ENCODE peak calls at places on chromosome 20, in six cellular contexts. L, J, Z, U, I and F are unnamed samples.

GRCh38 chr20:48007356-48007755 is 222.1 kb upstream of the SULF2 start:
- DNase-seq in I (no peak), Z (no peak), U (no peak), L (no peak), J (no peak), F (no peak)

GRCh38 chr20:8346898-8347297 is 214.8 kb downstream of the PLCB1 start:
- DNase-seq in L (no peak), U (no peak), Z (peak), I (no peak), J (no peak), F (no peak)

GRCh38 chr20:58128635-58129625 is 99.5 kb downstream of the ANKRD60 start:
- DNase-seq in I (no peak), U (no peak), J (no peak), L (no peak), Z (no peak), F (no peak)

GRCh38 chr20:16732506-16733152 is 2.8 kb downstream of the SNRPB2 start:
- DNase-seq in Z (no peak), I (no peak), L (no peak), J (no peak), U (no peak), F (peak)

GRCh38 chr20:58824843-58825242 is 25.9 kb downstream of the GNAS-AS1 start:
- DNase-seq in U (no peak), J (no peak), L (no peak), I (no peak), Z (no peak), F (no peak)

GRCh38 chr20:24770628-24771556 is 178.2 kb upstream of the CST7 start:
- DNase-seq in I (no peak), L (no peak), J (no peak), Z (no peak), U (no peak), F (no peak)

GRCh38 chr20:57400821-57401564 is 9.8 kb downstream of the RBM38 start:
- DNase-seq in L (no peak), J (peak), I (no peak), U (no peak), Z (no peak), F (no peak)

GRCh38 chr20:11012975-11013374 is 339.2 kb upstream of the JAG1 start:
- DNase-seq in Z (no peak), U (peak), I (no peak), L (no peak), J (no peak), F (no peak)

GRCh38 chr20:50381771-50382593 is 128.2 kb upstream of the PTPN1 start:
- DNase-seq in I (no peak), L (no peak), Z (peak), U (no peak), J (no peak), F (no peak)

GRCh38 chr20:23290761-23291574 is 59.6 kb upstream of the NXT1 start:
- DNase-seq in U (no peak), I (no peak), L (no peak), Z (no peak), J (no peak), F (no peak)

GRCh38 chr20:6075428-6076219 is 21.8 kb upstream of the LRRN4 start:
- DNase-seq in Z (no peak), U (no peak), I (no peak), J (peak), L (no peak), F (peak)

GRCh38 chr20:2002365-2002764 is 8.5 kb upstream of the PDYN start:
- DNase-seq in Z (no peak), J (no peak), L (no peak), I (no peak), U (no peak), F (no peak)

GRCh38 chr20:37560629-37561028 is 33.0 kb upstream of the BLCAP start:
- DNase-seq in J (no peak), L (no peak), I (no peak), U (no peak), Z (no peak), F (no peak)

GRCh38 chr20:46118481-46119020 is 437 bp downstream of the CD40 start:
- DNase-seq in J (peak), I (no peak), U (no peak), Z (peak), L (no peak), F (no peak)

GRCh38 chr20:38986663-38987062 is 24.5 kb downstream of the DHX35 start:
- DNase-seq in J (no peak), L (no peak), U (no peak), Z (no peak), I (no peak), F (no peak)

GRCh38 chr20:53739799-53740785 is 146.5 kb upstream of the ZNF217 start:
- DNase-seq in I (no peak), L (no peak), U (peak), Z (no peak), J (no peak), F (peak)

GRCh38 chr20:8854566-8854965 is 214.3 kb upstream of the PLCB4 start:
- DNase-seq in J (peak), L (no peak), U (peak), I (no peak), Z (peak), F (no peak)

GRCh38 chr20:3696745-3697587 is 15.2 kb upstream of the ADAM33 start:
- DNase-seq in J (no peak), U (no peak), Z (no peak), I (no peak), L (no peak), F (no peak)

GRCh38 chr20:18007534-18008292 is 38.9 kb downstream of the MGME1 start:
- DNase-seq in L (no peak), I (no peak), J (peak), U (no peak), Z (no peak), F (no peak)

GRCh38 chr20:42277203-42277602 is 659.0 kb upstream of the CHD6 start:
- DNase-seq in U (no peak), I (no peak), J (no peak), Z (no peak), L (no peak), F (no peak)

GRCh38 chr20:50040432-50041237 is 57.9 kb downstream of the SNAI1 start:
- DNase-seq in Z (no peak), J (no peak), U (no peak), I (no peak), L (no peak), F (no peak)

GRCh38 chr20:61923371-61924166 is 142.1 kb downstream of the TAF4 start:
- DNase-seq in I (no peak), L (no peak), U (no peak), J (no peak), Z (no peak), F (no peak)

GRCh38 chr20:25863536-25864325 is 167.1 kb upstream of the ZNF337 start:
- DNase-seq in L (no peak), U (no peak), J (no peak), Z (peak), I (no peak), F (no peak)

GRCh38 chr20:8860011-8860495 is 208.8 kb upstream of the PLCB4 start:
- DNase-seq in I (no peak), Z (peak), U (peak), L (peak), J (no peak), F (no peak)

GRCh38 chr20:62320581-62321354 is 18.0 kb downstream of the ADRM1 start:
- DNase-seq in J (peak), I (no peak), Z (no peak), L (peak), U (no peak), F (peak)

GRCh38 chr20:43243672-43244269 is 54.1 kb upstream of the PTPRT start:
- DNase-seq in J (no peak), I (no peak), Z (no peak), L (peak), U (no peak), F (no peak)

GRCh38 chr20:24949756-24950127 is 673 bp downstream of the CST7 start:
- DNase-seq in Z (no peak), J (no peak), L (no peak), I (no peak), U (no peak), F (no peak)

GRCh38 chr20:22814475-22815205 is 220.5 kb upstream of the SSTR4 start:
- DNase-seq in U (peak), I (no peak), Z (no peak), L (no peak), J (no peak), F (no peak)

GRCh38 chr20:13102689-13103088 is 93.9 kb downstream of the SPTLC3 start:
- DNase-seq in U (no peak), J (no peak), Z (no peak), L (no peak), I (no peak), F (no peak)

GRCh38 chr20:52313335-52313963 is 121.9 kb upstream of the ZFP64 start:
- DNase-seq in I (no peak), Z (peak), J (peak), L (peak), U (peak), F (no peak)

GRCh38 chr20:382291-383115 is 1.9 kb downstream of the TRIB3 start:
- DNase-seq in J (no peak), I (no peak), U (no peak), L (no peak), Z (no peak), F (no peak)

GRCh38 chr20:378961-379336 is 1.6 kb upstream of the TRIB3 start:
- DNase-seq in J (no peak), Z (no peak), U (no peak), I (no peak), L (no peak), F (no peak)

GRCh38 chr20:383889-384288 is 3.3 kb downstream of the TRIB3 start:
- DNase-seq in Z (no peak), I (no peak), J (no peak), L (no peak), U (no peak), F (no peak)

GRCh38 chr20:380763-381580 is 412 bp downstream of the TRIB3 start:
- DNase-seq in J (peak), U (peak), L (peak), I (no peak), Z (peak), F (peak)

DNA sequence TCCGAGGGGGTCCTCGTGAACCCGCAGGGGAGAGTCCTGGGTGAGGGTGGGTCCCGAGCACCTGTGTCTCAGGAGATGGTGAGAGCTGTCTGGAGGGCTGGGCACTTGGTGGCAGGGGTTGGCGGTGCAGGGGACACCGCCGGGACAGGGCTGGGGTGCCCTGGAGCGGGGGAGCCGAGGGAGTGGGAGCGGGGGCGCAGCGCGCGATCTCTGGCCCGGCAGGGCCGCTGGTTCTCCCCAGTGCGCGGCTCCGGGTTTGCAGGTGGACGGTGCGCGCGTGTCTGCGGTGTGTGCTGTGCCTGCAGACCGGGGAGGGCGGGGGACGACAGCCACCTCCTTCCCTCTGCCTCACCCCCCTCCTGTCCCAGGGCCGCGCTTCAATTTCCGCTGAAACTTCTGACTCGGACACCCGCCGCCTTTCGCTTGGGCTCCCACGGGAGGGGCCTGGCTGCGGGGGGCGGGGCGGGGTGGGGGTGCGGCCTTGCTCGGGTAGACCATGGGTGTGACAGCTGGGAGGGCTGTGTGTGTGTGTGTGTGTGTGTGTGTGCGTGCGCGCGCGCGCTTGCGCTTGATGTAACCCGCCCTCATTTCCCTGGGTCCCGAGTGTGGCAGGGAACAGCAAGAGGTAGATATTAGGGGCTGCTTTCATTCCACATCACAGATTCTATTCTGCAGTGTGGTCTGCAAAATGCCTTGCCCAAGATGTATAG is 1.2 kb downstream of the TRIB3 start:
- DNase-seq in L (peak), I (no peak), Z (peak), J (peak), U (peak), F (peak)
- TF ChIP-seq POLR2A in L (peak), I (no peak), Z (peak), J (no peak), U (peak), F (peak)

DNA sequence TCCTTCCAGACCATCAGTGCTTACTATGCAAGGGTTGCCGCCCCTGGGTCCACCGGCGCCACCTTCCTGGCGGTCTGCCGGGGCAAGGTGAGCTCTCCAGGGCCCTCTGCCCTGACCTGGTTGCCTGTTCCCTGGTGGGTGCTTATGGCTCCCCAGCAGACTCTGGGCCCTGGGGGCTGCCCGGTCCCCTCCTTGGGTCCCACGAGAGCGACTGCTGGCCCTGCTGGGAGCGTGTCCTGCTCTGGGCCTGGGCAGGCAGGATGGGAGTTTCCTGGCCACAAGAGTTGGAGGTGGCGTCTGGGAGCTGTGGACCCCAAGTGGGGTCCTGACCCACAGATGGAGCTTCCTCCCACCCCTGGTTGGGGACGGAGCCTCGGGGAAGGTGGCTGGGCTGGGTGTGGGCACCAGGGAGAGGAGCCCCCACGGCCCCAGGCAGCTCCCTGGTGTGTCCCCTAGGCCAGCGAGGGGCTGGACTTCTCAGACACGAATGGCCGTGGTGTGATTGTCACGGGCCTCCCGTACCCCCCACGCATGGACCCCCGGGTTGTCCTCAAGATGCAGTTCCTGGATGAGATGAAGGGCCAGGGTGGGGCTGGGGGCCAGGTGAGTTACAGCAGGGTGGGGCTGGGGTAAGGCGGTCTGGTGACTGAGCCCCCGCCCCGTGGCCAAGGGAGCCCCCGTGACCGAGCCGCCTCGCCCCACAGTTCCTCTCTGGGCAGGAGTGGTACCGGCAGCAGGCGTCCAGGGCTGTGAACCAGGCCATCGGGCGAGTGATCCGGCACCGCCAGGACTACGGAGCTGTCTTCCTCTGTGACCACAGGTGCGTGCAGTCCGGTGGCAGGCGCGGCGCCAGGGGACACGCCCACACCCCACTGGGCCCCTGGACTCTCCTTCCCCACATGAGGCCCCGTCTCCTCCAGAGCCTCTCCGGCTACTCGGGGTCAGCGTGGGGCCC is 7.1 kb upstream of the TNFRSF6B start:
- DNase-seq in Z (no peak), J (peak), L (no peak), U (no peak), I (no peak), F (no peak)
- TF ChIP-seq POLR2A in Z (no peak), J (no peak), L (peak), U (no peak), I (no peak), F (no peak)

DNA sequence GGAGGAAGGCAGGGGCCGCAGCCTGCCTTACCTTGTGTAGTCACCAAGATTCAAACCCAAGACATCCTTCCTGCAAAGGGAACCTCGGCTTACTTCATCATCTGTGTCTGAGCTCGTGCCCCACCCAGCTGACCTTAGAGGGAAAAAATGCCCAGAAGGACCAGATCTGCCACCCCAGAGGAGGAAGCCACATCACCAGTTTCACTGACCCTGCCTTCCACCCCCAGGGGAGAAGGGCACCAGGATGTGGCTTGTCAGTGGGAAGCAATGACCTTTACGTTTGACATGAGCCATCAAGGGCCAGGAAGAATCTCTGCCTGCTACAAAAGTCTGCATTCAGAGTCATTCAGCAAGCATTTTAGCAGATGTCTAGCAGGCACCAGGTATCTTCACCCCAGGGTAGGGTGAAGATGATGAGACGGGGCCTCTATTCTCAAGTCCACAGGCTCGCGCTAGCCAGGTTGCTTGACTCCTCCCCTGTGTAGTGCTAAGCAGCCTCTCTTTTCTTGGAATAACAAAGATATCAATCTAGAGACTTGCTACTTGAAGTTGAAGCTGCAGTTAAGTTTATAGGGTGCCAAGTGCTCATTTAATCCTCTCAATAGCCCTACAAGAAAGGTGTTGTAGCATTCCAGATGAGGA is 28.1 kb downstream of the HM13 start:
- DNase-seq in J (no peak), L (no peak), Z (no peak), I (no peak), U (no peak), F (no peak)
- TF ChIP-seq POLR2A in J (no peak), L (no peak), Z (no peak), I (no peak), U (no peak), F (no peak)

DNA sequence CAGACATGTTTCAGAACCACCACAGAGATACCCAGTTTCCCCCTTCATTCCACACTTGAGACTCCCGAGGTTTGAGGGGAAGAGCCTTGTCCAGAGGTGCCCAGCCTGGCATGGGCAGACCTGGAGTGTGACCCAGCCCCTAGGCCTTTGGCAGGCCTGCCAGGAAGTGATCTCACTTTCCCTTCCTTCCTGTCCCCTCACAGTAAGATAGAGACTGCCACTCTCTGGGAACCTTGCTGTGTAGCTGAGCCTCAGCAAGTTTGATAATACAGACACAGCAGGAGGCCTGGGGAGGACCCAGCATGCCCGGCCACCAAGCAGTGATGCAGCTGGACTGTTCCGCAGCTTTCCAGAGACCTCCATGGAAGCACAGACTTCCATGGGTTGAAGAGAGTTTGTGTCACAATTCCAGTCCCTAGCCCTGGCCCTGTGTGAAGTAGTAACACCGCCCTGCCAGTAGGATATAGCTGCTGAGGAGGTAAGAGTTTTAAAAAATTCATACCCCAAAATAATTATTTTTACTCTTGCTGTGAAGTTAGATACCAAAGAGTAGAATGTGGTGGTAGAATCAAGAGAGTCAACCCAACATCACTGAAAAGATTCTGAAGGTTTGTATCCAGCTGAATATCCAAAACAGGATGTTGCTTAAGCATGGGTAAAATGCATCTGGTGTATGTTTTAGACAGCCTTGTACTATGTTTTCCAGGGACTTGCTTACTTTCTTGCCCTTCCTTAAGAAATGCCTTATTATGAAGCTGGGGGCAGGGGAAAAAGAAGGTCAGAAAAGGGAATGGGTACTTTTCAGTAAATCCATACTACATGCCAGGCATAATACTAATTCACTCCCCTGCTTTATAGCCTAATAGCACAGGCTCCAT is 16.3 kb downstream of the PKIG start:
- DNase-seq in J (no peak), Z (peak), L (no peak), U (no peak), I (no peak), F (no peak)
- TF ChIP-seq POLR2A in J (no peak), Z (no peak), L (no peak), U (no peak), I (no peak), F (peak)

GRCh38 chr20:31953749-31954148 is 1.9 kb upstream of the PDRG1 start:
- DNase-seq in I (no peak), Z (no peak), J (no peak), L (no peak), U (no peak), F (no peak)

GRCh38 chr20:31954500-31954899 is 2.7 kb upstream of the PDRG1 start:
- DNase-seq in L (no peak), Z (no peak), J (no peak), I (no peak), U (no peak), F (no peak)

GRCh38 chr20:31949877-31950646 is 1.8 kb downstream of the PDRG1 start:
- DNase-seq in L (no peak), J (no peak), I (no peak), Z (no peak), U (no peak), F (peak)

GRCh38 chr20:31951203-31951529 is 680 bp downstream of the PDRG1 start:
- DNase-seq in Z (no peak), J (no peak), L (no peak), I (no peak), U (no peak), F (no peak)

GRCh38 chr20:31951530-31952453 is at the start of gene PDRG1:
- DNase-seq in Z (peak), U (peak), I (peak), J (peak), L (peak), F (peak)
- TF ChIP-seq POLR2A in Z (peak), U (peak), I (peak), J (peak), L (peak), F (peak)